ENCODE peak calls at places on chromosome 17, in nine cellular contexts. Y is NB4, T is breast epithelium, S is body of pancreas, R is IMR-90, Q is uterus, D is transverse colon, P is GM12891, O is adrenal gland. W is an unnamed sample.

GRCh38 chr17:63156986-63157385 is 191.0 kb downstream of the TANC2 start:
- DNase-seq in O (no peak), Q (no peak), P (no peak), D (no peak), S (no peak), T (no peak), Y (peak), R (no peak), W (no peak)

GRCh38 chr17:45920083-45920482 is 25.7 kb downstream of the MAPT start:
- DNase-seq in R (no peak), D (no peak), Y (no peak), S (no peak), T (no peak), O (no peak), Q (no peak), P (no peak), W (no peak)

GRCh38 chr17:50986989-50987660 is 121.0 kb upstream of the TOB1 start:
- DNase-seq in Q (no peak), O (no peak), R (peak), P (no peak), S (no peak), D (no peak), Y (no peak), T (no peak), W (peak)

GRCh38 chr17:42142371-42142896 is 12.4 kb downstream of the RAB5C start:
- DNase-seq in R (peak), D (no peak), T (no peak), P (no peak), Q (no peak), Y (no peak), O (no peak), S (no peak), W (no peak)

GRCh38 chr17:30586818-30587595 is 109.8 kb downstream of the GOSR1 start:
- DNase-seq in T (no peak), S (no peak), P (no peak), R (peak), O (peak), Q (no peak), D (no peak), Y (peak), W (peak)

GRCh38 chr17:75506888-75507287 is 8.4 kb downstream of the CASKIN2 start:
- DNase-seq in R (no peak), Q (no peak), P (no peak), S (no peak), D (no peak), T (no peak), Y (no peak), O (no peak), W (no peak)

GRCh38 chr17:1082579-1082978 is 85.7 kb downstream of the TIMM22 start:
- DNase-seq in T (no peak), R (peak), Q (no peak), D (no peak), Y (no peak), P (no peak), O (peak), S (peak), W (no peak)

GRCh38 chr17:72554508-72554907 is 433.7 kb downstream of the SOX9 start:
- DNase-seq in T (no peak), R (no peak), Q (no peak), Y (no peak), O (no peak), D (no peak), S (no peak), P (no peak), W (no peak)

GRCh38 chr17:35809855-35810461 is 674 bp downstream of the TAF15 start:
- DNase-seq in D (no peak), S (no peak), P (no peak), Q (no peak), Y (no peak), R (peak), T (no peak), O (no peak), W (no peak)

GRCh38 chr17:27878776-27879562 is 14.2 kb downstream of the LYRM9 start:
- DNase-seq in O (peak), Q (no peak), Y (no peak), R (no peak), S (no peak), T (no peak), D (no peak), P (no peak), W (no peak)

GRCh38 chr17:1557355-1558095 is 5.1 kb downstream of the PITPNA start:
- DNase-seq in P (no peak), D (peak), Y (no peak), T (no peak), R (peak), O (no peak), Q (no peak), S (no peak), W (no peak)

GRCh38 chr17:6231886-6232767 is 161.9 kb downstream of the WSCD1 start:
- DNase-seq in S (no peak), D (no peak), O (no peak), Y (peak), R (no peak), Q (no peak), T (no peak), P (no peak), W (peak)

GRCh38 chr17:75652934-75653549 is 13.9 kb downstream of the RECQL5 start:
- DNase-seq in S (peak), Y (peak), D (no peak), Q (no peak), O (no peak), T (no peak), P (peak), R (peak), W (no peak)

GRCh38 chr17:4998666-4999428 is 1.1 kb downstream of the KIF1C start:
- DNase-seq in O (no peak), Y (no peak), D (peak), Q (peak), S (peak), T (peak), R (no peak), P (peak), W (no peak)

GRCh38 chr17:45147102-45147580 is 1.1 kb upstream of the HEXIM1 start:
- DNase-seq in S (peak), D (no peak), P (no peak), Y (peak), T (peak), Q (no peak), O (no peak), R (peak), W (no peak)

GRCh38 chr17:27756467-27757371 is 43.6 kb downstream of the NOS2 start:
- DNase-seq in S (peak), Q (no peak), T (no peak), P (no peak), Y (peak), R (peak), D (peak), O (peak), W (no peak)

GRCh38 chr17:19979917-19980770 is 2.5 kb upstream of the AKAP10 start:
- DNase-seq in D (peak), O (peak), T (no peak), Y (peak), Q (no peak), R (no peak), S (peak), P (no peak), W (no peak)

GRCh38 chr17:47618416-47618815 is 31.3 kb upstream of the KPNB1 start:
- DNase-seq in S (no peak), Y (peak), R (peak), T (no peak), P (no peak), Q (no peak), D (no peak), O (no peak), W (no peak)

GRCh38 chr17:19332371-19333131 is 30.0 kb downstream of the B9D1 start:
- DNase-seq in R (no peak), S (no peak), Q (no peak), T (no peak), P (no peak), D (no peak), Y (no peak), O (no peak), W (no peak)

GRCh38 chr17:82287849-82288601 is 14.5 kb upstream of the CSNK1D start:
- DNase-seq in Q (peak), S (peak), P (no peak), T (peak), O (peak), D (peak), Y (peak), R (peak), W (peak)

GRCh38 chr17:62791235-62792121 is 16.6 kb downstream of the MARCHF10 start:
- DNase-seq in S (no peak), Y (no peak), P (no peak), D (no peak), Q (no peak), O (no peak), T (no peak), R (peak), W (no peak)

GRCh38 chr17:77887464-77888241 is 70.8 kb upstream of the TNRC6C start:
- DNase-seq in R (peak), O (peak), Y (peak), P (peak), S (peak), Q (peak), T (peak), D (peak), W (peak)
- TF ChIP-seq POLR2A in R (no peak), O (peak), Y (no peak), P (no peak), S (no peak), Q (peak), T (no peak), D (no peak), W (peak)

GRCh38 chr17:40316571-40317344 is 7.8 kb downstream of the RARA start:
- DNase-seq in T (peak), Y (peak), D (peak), R (peak), Q (peak), S (peak), O (peak), P (no peak), W (no peak)
- TF ChIP-seq POLR2A in T (peak), Y (no peak), D (peak), R (no peak), Q (peak), S (peak), O (peak), P (no peak), W (peak)

GRCh38 chr17:74241847-74242246 is 28.5 kb downstream of the TTYH2 start:
- DNase-seq in R (no peak), T (no peak), Q (no peak), O (no peak), P (no peak), S (no peak), Y (no peak), D (no peak), W (no peak)
- TF ChIP-seq POLR2A in R (no peak), T (no peak), Q (no peak), O (no peak), P (no peak), S (no peak), Y (no peak), D (no peak), W (no peak)

GRCh38 chr17:68381076-68381900 is 76.0 kb downstream of the WIPI1 start:
- DNase-seq in O (peak), D (peak), P (no peak), T (peak), Y (no peak), R (peak), Q (peak), S (no peak), W (no peak)

GRCh38 chr17:68377771-68378201 is 79.5 kb downstream of the WIPI1 start:
- DNase-seq in Q (no peak), O (no peak), P (no peak), R (no peak), Y (no peak), D (no peak), S (no peak), T (no peak), W (no peak)

GRCh38 chr17:68379692-68380677 is 77.3 kb downstream of the WIPI1 start:
- DNase-seq in D (no peak), S (no peak), Y (no peak), P (no peak), T (no peak), O (no peak), Q (no peak), R (no peak), W (no peak)

GRCh38 chr17:68379150-68379510 is 78.2 kb downstream of the WIPI1 start:
- DNase-seq in P (no peak), T (no peak), Q (no peak), Y (no peak), S (no peak), D (no peak), R (no peak), O (no peak), W (no peak)

DNA sequence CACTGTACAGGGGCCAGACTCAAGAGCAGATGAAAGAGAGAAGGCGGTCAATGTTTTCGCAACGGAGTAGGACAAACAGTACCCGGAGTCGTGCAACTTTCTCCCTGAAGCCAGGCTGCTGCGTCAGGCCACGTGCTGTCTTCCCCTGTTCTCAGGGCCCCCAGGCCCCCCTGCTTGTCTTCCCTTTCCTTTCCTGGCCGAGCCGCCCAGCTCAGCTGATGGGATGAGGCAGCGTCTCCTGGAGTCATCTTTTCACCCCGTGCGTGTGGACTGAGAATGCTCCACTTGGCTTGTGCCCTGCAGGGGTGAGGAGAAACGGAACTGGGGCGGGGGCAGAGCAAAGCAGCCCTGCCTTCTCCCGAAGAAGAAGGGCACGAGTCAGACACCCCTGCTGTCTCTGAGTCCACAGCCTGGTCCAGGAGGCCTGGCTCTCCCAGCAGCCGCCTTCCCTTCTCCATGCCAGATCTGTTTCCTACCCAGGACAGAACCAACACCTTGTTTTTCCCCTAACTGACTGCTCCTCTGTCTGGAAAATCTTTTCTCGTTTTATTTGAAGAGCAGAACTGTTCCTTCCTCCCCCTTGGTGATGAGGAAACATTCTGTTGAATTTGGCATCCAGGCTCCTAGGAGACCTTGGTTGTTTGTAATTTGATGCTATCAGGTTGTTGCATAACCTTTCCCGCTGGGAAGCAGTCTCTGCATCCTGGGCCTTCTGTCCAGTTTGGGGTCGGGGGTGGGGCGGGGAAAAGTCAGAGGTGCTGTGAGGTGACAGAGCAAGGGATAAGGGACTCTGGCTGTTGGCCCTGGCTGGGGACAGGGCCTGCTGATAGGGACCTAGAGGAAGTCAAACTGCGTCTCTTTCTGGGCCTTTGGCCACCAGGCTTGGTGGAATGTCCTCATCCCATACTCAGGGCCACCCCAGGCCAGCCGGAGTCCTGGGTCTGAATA is 78.8 kb downstream of the WIPI1 start:
- DNase-seq in Q (peak), Y (no peak), R (peak), D (peak), O (peak), S (peak), T (peak), P (no peak), W (peak)
- TF ChIP-seq POLR2A in Q (peak), Y (no peak), R (peak), D (peak), O (peak), S (no peak), T (peak), P (no peak), W (no peak)

DNA sequence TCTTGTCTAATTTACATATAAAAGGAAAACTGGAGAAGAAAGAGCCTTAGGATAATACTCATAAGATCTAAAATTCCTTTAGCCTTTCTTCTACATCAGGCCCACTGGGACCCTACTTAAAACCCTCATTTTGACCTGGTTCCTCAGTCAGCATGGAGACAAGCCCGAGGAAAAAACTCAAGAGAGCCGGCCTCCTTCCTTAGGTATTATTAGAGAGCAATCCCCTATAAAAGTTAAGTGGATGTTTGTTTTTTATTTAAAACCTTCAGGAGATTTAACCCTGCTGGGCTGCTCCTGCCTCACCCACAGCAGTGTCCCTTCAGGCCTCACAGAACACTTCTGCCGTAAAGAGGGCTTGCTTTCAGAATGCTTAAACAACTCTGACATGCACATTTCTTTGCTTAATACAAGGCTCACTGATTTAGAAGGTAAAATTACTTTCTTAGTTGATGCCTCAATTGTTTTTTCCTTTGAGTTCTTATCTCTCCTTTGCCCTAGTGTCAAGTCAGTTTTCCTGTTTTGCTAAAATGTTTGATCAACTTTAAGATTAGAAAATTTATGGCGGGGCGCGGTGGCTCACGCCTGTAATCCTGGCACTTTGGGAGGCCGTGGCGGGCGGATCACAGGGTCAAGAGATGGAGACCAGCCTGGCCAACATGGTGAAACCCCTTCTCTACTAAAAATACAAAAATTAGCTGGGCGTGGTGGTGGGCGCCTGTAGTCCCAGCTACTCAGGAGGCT is 145.5 kb upstream of the TBX2 start:
- DNase-seq in P (no peak), S (no peak), Y (no peak), T (no peak), R (no peak), O (no peak), D (peak), Q (no peak), W (no peak)
- TF ChIP-seq POLR2A in P (no peak), S (no peak), Y (no peak), T (no peak), R (no peak), O (no peak), D (no peak), Q (no peak), W (no peak)

DNA sequence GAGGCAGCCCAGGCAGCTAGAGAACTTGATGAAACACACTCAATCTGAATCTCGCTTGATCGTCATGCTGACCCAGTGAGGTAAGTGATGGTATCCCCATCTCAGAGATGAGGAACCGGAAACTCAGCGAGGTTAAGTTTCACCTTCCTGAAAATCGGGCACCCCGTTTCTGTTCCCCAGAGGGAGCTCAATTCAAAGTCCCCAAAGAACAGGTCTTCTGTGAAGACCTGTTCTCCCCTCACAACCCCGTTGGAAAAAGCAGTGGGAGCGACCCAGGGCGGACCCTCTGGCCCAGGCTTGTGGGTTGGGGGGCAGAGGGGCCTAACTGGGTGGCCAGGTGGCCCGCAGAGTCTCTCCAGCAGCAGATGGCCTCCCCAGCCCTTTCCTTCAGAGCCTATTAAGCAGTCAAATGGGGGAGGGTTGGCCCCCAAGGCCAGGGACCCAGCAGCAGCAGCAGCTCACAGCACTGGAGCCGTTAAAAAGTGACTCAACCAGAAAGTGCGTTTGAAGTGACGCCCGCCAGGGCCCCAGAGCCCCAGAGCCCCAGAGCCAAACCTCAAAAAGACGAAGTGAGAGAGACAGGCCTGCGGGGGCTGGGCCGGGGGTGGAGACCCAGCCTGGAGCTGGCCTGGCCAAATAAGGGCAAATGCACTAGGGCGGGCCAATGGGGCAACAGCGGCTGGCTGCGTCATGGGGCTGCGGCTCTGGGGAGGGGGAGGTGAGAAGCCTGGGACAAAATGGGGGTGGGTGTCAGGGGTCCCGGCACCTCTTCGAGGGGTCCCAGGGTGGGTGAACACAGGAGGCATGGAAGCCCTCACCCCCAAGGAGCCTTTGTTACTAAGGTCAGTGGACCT is 9.2 kb upstream of the TSPOAP1 start:
- DNase-seq in Q (peak), D (peak), R (peak), Y (peak), T (peak), S (peak), O (peak), P (no peak), W (peak)
- TF ChIP-seq POLR2A in Q (peak), D (peak), R (no peak), Y (peak), T (no peak), S (no peak), O (peak), P (peak), W (no peak)